ENCODE peak calls at places on chromosomes 7 and 10, in nine cellular contexts. C, N, O, X, R, Z, J, E and M are unnamed samples.

GRCh38 chr10:48760983-48761382 is 76.3 kb downstream of the WDFY4 start:
- DNase-seq in C (no peak), R (no peak), Z (no peak), J (peak), E (no peak), X (no peak), O (no peak), N (no peak), M (no peak)

GRCh38 chr10:21036757-21037156 is 139.6 kb upstream of the NEBL start:
- DNase-seq in X (no peak), N (no peak), J (no peak), O (no peak), E (no peak), Z (no peak), R (no peak), C (no peak), M (no peak)

GRCh38 chr7:44460325-44460724 is 30.1 kb downstream of the NUDCD3 start:
- DNase-seq in R (peak), Z (peak), E (peak), N (peak), X (no peak), J (no peak), O (no peak), C (peak), M (no peak)

GRCh38 chr7:100965723-100966541 is 3.4 kb upstream of the MUC12 start:
- DNase-seq in C (peak), X (no peak), R (peak), E (peak), Z (peak), O (peak), N (peak), J (peak), M (no peak)

GRCh38 chr10:43197834-43198681 is 59.8 kb downstream of the CSGALNACT2 start:
- DNase-seq in Z (peak), R (peak), J (peak), X (no peak), C (no peak), N (no peak), E (no peak), O (peak), M (no peak)

GRCh38 chr10:13294784-13295183 is 5.1 kb downstream of the PHYH start:
- DNase-seq in O (no peak), E (no peak), X (no peak), Z (no peak), J (no peak), R (no peak), N (no peak), C (no peak), M (no peak)

GRCh38 chr7:70133291-70133690 is 535.0 kb downstream of the AUTS2 start:
- DNase-seq in E (peak), Z (no peak), R (no peak), X (no peak), J (peak), C (no peak), O (no peak), N (no peak), M (no peak)

GRCh38 chr7:22127835-22128527 is 182.3 kb upstream of the CDCA7L start:
- DNase-seq in C (no peak), Z (no peak), O (no peak), R (no peak), N (no peak), E (no peak), J (peak), X (no peak), M (no peak)

GRCh38 chr10:49056356-49056755 is 59.0 kb downstream of the VSTM4 start:
- DNase-seq in O (no peak), C (no peak), Z (no peak), J (no peak), N (no peak), R (no peak), X (no peak), E (no peak), M (no peak)

GRCh38 chr7:30472771-30473392 is 5.7 kb downstream of the NOD1 start:
- DNase-seq in J (no peak), C (no peak), X (no peak), N (no peak), O (no peak), Z (no peak), E (no peak), R (no peak), M (no peak)

GRCh38 chr7:29989257-29989995 is at the start of gene SCRN1:
- DNase-seq in J (peak), C (peak), X (peak), O (peak), E (no peak), N (no peak), R (peak), Z (peak), M (no peak)

GRCh38 chr10:96395931-96396877 is 37.4 kb upstream of the OPALIN start:
- DNase-seq in E (peak), N (peak), Z (peak), J (peak), R (peak), X (peak), O (peak), C (peak), M (no peak)

GRCh38 chr10:104323721-104324686 is 14.3 kb downstream of the ITPRIP start:
- DNase-seq in X (no peak), Z (no peak), E (no peak), C (no peak), R (no peak), O (no peak), J (no peak), N (no peak), M (no peak)

GRCh38 chr10:114626841-114627240 is 31.2 kb downstream of the ABLIM1 start:
- DNase-seq in Z (no peak), E (no peak), O (no peak), R (no peak), J (no peak), N (no peak), X (no peak), C (no peak), M (no peak)

GRCh38 chr7:2006921-2007381 is 225.8 kb downstream of the MAD1L1 start:
- DNase-seq in N (no peak), E (no peak), R (no peak), C (no peak), J (no peak), X (no peak), Z (no peak), O (peak), M (no peak)

GRCh38 chr7:70570029-70570428 is 561.9 kb upstream of the GALNT17 start:
- DNase-seq in R (no peak), C (no peak), O (no peak), Z (no peak), N (no peak), X (no peak), E (no peak), J (no peak), M (no peak)

GRCh38 chr10:28236641-28237040 is 66.2 kb downstream of the MPP7 start:
- DNase-seq in E (no peak), Z (no peak), X (no peak), C (no peak), N (no peak), R (no peak), O (no peak), J (peak), M (no peak)

GRCh38 chr7:73823873-73824597 is 6.8 kb upstream of the CLDN4 start:
- DNase-seq in J (no peak), R (no peak), C (no peak), Z (no peak), N (no peak), O (no peak), E (no peak), X (no peak), M (no peak)

GRCh38 chr7:152572101-152572500 is 103.8 kb downstream of the XRCC2 start:
- DNase-seq in O (no peak), C (no peak), E (no peak), Z (no peak), J (no peak), X (no peak), N (no peak), R (no peak), M (no peak)

GRCh38 chr10:90983940-90984549 is 63.2 kb upstream of the ANKRD1 start:
- DNase-seq in Z (peak), J (no peak), E (no peak), C (no peak), X (no peak), O (no peak), R (no peak), N (no peak), M (no peak)

GRCh38 chr10:24202181-24202570 is 6.8 kb upstream of the KIAA1217 start:
- DNase-seq in O (peak), X (no peak), J (no peak), N (no peak), C (no peak), E (no peak), R (peak), Z (no peak), M (no peak)

GRCh38 chr7:138891446-138891810 is 89.8 kb downstream of the KIAA1549 start:
- DNase-seq in J (peak), N (no peak), O (no peak), Z (no peak), E (no peak), X (no peak), C (no peak), R (no peak), M (no peak)

GRCh38 chr7:17153571-17153970 is 144.9 kb upstream of the AHR start:
- DNase-seq in C (no peak), O (no peak), E (no peak), R (no peak), Z (no peak), J (no peak), X (no peak), N (no peak), M (no peak)

GRCh38 chr7:33351709-33352108 is 222.3 kb downstream of the BBS9 start:
- DNase-seq in X (no peak), R (no peak), J (no peak), N (no peak), C (no peak), Z (no peak), O (peak), E (no peak), M (no peak)

GRCh38 chr7:150946826-150947750 is 31.0 kb downstream of the KCNH2 start:
- DNase-seq in C (no peak), R (no peak), X (no peak), O (no peak), N (no peak), J (no peak), Z (no peak), E (no peak), M (no peak)

GRCh38 chr10:1576467-1577259 is 160.7 kb downstream of the ADARB2 start:
- DNase-seq in J (no peak), E (no peak), O (no peak), N (no peak), Z (peak), R (no peak), C (no peak), X (no peak), M (no peak)

GRCh38 chr10:49139000-49139865 is 5.4 kb upstream of the FAM170B start:
- DNase-seq in J (no peak), X (peak), N (no peak), Z (no peak), E (no peak), C (no peak), O (no peak), R (no peak), M (no peak)

GRCh38 chr10:24255907-24256306 is 47.0 kb downstream of the KIAA1217 start:
- DNase-seq in J (peak), R (no peak), C (no peak), Z (no peak), E (no peak), O (no peak), N (no peak), X (no peak), M (no peak)

GRCh38 chr7:140810385-140810784 is 113.9 kb downstream of the NDUFB2 start:
- DNase-seq in X (no peak), N (no peak), O (no peak), R (no peak), E (no peak), C (no peak), Z (no peak), J (no peak), M (no peak)

GRCh38 chr7:134710854-134711624 is 64.4 kb downstream of the BPGM start:
- DNase-seq in E (no peak), X (no peak), J (no peak), C (peak), R (no peak), O (no peak), N (peak), Z (no peak), M (no peak)

GRCh38 chr10:103696411-103697145 is 158.8 kb downstream of the SH3PXD2A start:
- DNase-seq in X (peak), N (peak), Z (peak), C (peak), R (peak), O (peak), E (no peak), J (peak), M (no peak)

GRCh38 chr7:35729966-35730345 is 35.0 kb upstream of the HERPUD2 start:
- DNase-seq in R (no peak), O (no peak), Z (no peak), N (no peak), E (no peak), J (no peak), C (no peak), X (no peak), M (no peak)

GRCh38 chr7:102836206-102836938 is 76.4 kb upstream of the LRRC17 start:
- DNase-seq in Z (no peak), R (no peak), N (no peak), X (peak), J (no peak), C (no peak), E (no peak), O (no peak), M (no peak)

GRCh38 chr7:29812185-29812876 is 6.0 kb downstream of the WIPF3 start:
- DNase-seq in E (no peak), N (no peak), C (no peak), J (no peak), Z (no peak), X (no peak), O (no peak), R (no peak), M (no peak)

GRCh38 chr7:135743907-135744789 is 4.5 kb downstream of the FAM180A start:
- DNase-seq in C (no peak), Z (no peak), N (no peak), X (no peak), O (no peak), E (no peak), J (no peak), R (no peak), M (no peak)

GRCh38 chr7:112059675-112060074 is 146.5 kb downstream of the DOCK4 start:
- DNase-seq in Z (no peak), X (no peak), J (no peak), O (no peak), E (no peak), C (no peak), R (no peak), N (no peak), M (no peak)

GRCh38 chr7:101557421-101557820 is 71.7 kb downstream of the MYL10 start:
- DNase-seq in J (no peak), E (no peak), R (no peak), C (no peak), O (no peak), X (no peak), N (no peak), Z (no peak), M (no peak)

GRCh38 chr7:8056431-8056830 is 87.8 kb downstream of the GLCCI1 start:
- DNase-seq in E (no peak), O (no peak), J (no peak), C (no peak), R (no peak), Z (no peak), N (no peak), X (no peak), M (no peak)

GRCh38 chr10:14296081-14296709 is 34.5 kb downstream of the FRMD4A start:
- DNase-seq in C (no peak), E (no peak), N (no peak), X (no peak), J (no peak), R (no peak), Z (no peak), O (no peak), M (no peak)